ENCODE peak calls at places on chromosomes 1 and 21, in four cellular contexts. V is colonic mucosa; I is heart left ventricle; U is CD8-positive, alpha-beta T cell. W is an unnamed sample.

GRCh38 chr1:240031414-240031813 is 60.3 kb upstream of the FMN2 start:
- DNase-seq in V (no peak), I (no peak), U (no peak), W (no peak)

GRCh38 chr1:83102630-83103071 is 896.3 kb downstream of the TTLL7 start:
- DNase-seq in V (no peak), I (no peak), U (no peak), W (no peak)

GRCh38 chr1:35500439-35500838 is 56.8 kb downstream of the KIAA0319L start:
- DNase-seq in V (no peak), I (no peak), U (no peak), W (no peak)

GRCh38 chr1:232367293-232367692 is 262.6 kb downstream of the SIPA1L2 start:
- DNase-seq in V (no peak), I (no peak), U (no peak), W (no peak)

GRCh38 chr1:219126267-219126862 is 47.3 kb upstream of the LYPLAL1 start:
- DNase-seq in V (no peak), I (no peak), U (no peak), W (no peak)

GRCh38 chr1:101150676-101151075 is 86.1 kb upstream of the S1PR1 start:
- DNase-seq in V (no peak), I (no peak), U (no peak), W (no peak)

GRCh38 chr1:24955161-24955560 is 25.1 kb upstream of the RUNX3 start:
- DNase-seq in V (no peak), I (no peak), U (no peak), W (no peak)

GRCh38 chr1:32998009-32998555 is 33.5 kb upstream of the RNF19B start:
- DNase-seq in V (no peak), I (no peak), U (no peak), W (no peak)

GRCh38 chr1:175520186-175520585 is 223.2 kb downstream of the TNR start:
- DNase-seq in V (peak; percentile 45), I (no peak), U (no peak), W (no peak)

GRCh38 chr1:241902376-241903067 is 54.5 kb downstream of the EXO1 start:
- DNase-seq in V (no peak), I (no peak), U (no peak), W (no peak)

GRCh38 chr1:13828454-13829151 is 128.6 kb downstream of the PRDM2 start:
- DNase-seq in V (peak; percentile 88), I (no peak), U (no peak), W (no peak)

GRCh38 chr1:11671544-11672286 is 7.7 kb downstream of the FBXO6 start:
- DNase-seq in V (no peak), I (no peak), U (no peak), W (no peak)

GRCh38 chr1:167629681-167630567 is at the start of gene RCSD1:
- DNase-seq in V (no peak), I (peak; percentile 74), U (no peak), W (no peak)

DNA sequence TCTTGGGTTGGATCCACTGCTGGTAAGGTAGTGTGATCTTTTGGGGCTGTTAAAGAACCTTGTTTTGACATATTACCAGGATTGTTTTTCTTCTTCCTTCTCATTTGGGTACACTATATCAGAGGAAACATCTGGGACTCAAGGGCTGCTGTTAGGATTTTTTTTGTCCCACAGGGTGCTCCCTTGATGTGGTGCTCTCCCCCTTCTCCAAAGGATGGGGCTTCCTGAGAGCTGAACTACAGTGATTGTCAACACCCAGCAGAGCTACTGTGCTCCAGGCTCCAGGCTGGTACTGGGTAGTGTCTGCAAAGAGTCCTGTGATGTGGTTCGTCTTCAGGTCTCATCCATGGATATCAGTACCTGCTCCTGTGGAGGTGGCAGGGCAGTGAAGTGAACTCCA is 20.6 kb downstream of the IFI16 start:
- DNase-seq in V (no peak), I (no peak), U (no peak), W (no peak)
- H3K4me1 ChIP-seq in V (no peaks in the 10 kb centered on the region), I (no peaks in the 10 kb centered on the region), U (peaks cover 15% of the 10 kb centered on the region), W (no peaks in the 10 kb centered on the region)

GRCh38 chr21:34810786-34811185 is 142.0 kb downstream of the CLIC6 start:
- DNase-seq in V (no peak), I (no peak), U (no peak), W (no peak)
- H3K4me1 ChIP-seq in V (no peaks in the 10 kb centered on the region), I (no peaks in the 10 kb centered on the region), U (peaks cover 44% of the 10 kb centered on the region), W (no peaks in the 10 kb centered on the region)

GRCh38 chr1:110034040-110034450 is 379 bp upstream of the STRIP1 start:
- DNase-seq in V (no peak), I (no peak), U (no peak), W (no peak)
- H3K4me1 ChIP-seq in V (peaks cover 5% of the 10 kb centered on the region), I (peaks cover 5% of the 10 kb centered on the region), U (peaks cover 39% of the 10 kb centered on the region), W (peaks cover 6% of the 10 kb centered on the region)

DNA sequence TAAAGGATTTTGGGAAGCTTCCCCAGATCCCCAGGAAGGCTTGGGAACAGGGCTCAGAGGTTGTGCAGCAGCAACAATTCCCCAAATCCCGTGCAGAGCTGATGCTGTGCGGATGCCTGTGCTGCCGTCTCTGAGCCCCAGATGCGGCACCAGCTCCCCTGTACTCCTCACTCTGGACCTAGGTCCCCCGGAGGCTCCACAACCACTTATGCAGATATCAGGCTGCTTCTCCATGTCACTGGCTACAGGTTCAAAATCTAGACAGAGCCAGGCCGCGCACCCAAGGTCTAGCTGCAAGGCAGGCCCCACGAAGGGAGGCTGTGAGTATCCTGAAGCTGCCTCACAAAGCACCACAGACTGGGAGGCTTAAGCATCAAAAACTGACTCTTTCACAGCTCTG is 81.6 kb downstream of the PDE9A start:
- DNase-seq in V (no peak), I (no peak), U (no peak), W (no peak)
- H3K4me1 ChIP-seq in V (peaks cover 26% of the 10 kb centered on the region), I (peaks cover 8% of the 10 kb centered on the region), U (peaks cover 48% of the 10 kb centered on the region), W (no peaks in the 10 kb centered on the region)

DNA sequence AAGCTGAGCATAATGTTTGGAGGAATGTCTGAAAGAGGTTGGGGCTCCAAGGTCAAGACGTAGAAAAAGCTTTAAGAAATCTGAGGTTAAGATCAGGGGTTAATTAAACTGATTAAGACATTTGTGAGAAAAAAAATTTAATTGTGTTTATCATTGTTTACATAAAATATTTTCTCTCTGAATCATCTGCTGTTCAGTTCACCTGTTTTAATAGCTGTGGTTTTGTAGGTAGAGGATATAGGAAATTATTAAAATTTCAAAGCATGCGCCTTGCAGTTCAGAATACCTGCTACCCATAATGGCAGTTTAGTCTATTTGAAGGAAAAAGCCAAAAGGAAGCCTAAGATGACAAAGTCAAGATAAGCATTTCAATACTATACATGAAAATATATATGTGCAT is 153.2 kb downstream of the SPATA46 start:
- DNase-seq in V (no peak), I (no peak), U (no peak), W (no peak)
- H3K4me1 ChIP-seq in V (no peaks in the 10 kb centered on the region), I (peaks cover 4% of the 10 kb centered on the region), U (no peaks in the 10 kb centered on the region), W (no peaks in the 10 kb centered on the region)

GRCh38 chr1:37286881-37287280 is 187.5 kb upstream of the ZC3H12A start:
- DNase-seq in V (no peak), I (no peak), U (no peak), W (no peak)
- H3K4me1 ChIP-seq in V (no peaks in the 10 kb centered on the region), I (no peaks in the 10 kb centered on the region), U (no peaks in the 10 kb centered on the region), W (no peaks in the 10 kb centered on the region)

GRCh38 chr1:95229042-95229441 is 5.0 kb upstream of the RWDD3 start:
- DNase-seq in V (no peak), I (no peak), U (no peak), W (no peak)

GRCh38 chr1:95229706-95230105 is 4.3 kb upstream of the RWDD3 start:
- DNase-seq in V (no peak), I (no peak), U (no peak), W (no peak)

GRCh38 chr1:95230768-95231191 is 3.2 kb upstream of the RWDD3 start:
- DNase-seq in V (no peak), I (no peak), U (no peak), W (no peak)

GRCh38 chr1:95232646-95233320 is 1.2 kb upstream of the RWDD3 start:
- DNase-seq in V (no peak), I (no peak), U (no peak), W (no peak)

DNA sequence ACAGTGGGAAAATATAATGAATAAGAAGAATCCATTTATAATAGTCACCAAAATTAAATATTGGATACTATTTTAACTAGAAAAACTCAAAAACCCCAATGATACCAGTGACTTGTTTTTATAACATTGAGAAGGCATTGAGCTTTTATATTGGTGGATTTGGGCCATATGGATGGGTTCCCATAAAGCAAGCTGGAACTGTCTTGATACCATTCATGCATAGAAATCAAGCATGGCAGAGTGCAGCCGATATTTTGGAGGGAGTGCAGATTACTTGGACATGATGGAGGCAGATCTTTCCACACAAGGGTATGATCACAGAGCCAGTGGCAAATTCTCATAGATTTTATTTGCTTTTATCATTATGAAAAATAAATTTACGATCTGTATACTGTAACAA is 3.8 kb upstream of the RWDD3 start:
- DNase-seq in V (no peak), I (no peak), U (no peak), W (no peak)
- H3K4me1 ChIP-seq in V (no peaks in the 10 kb centered on the region), I (no peaks in the 10 kb centered on the region), U (peaks cover 12% of the 10 kb centered on the region), W (peaks cover 8% of the 10 kb centered on the region)

W was measured in ascending aorta.